ENCODE peak calls at places on chromosomes 3 and 15, in five cellular contexts. V, A, N, X and E are unnamed samples.

GRCh38 chr3:4680881-4681300 is 187.7 kb downstream of the ITPR1 start:
- DNase-seq in V (no peak), N (no peak), X (no peak), A (no peak), E (no peak)

GRCh38 chr3:128794067-128794768 is 68.2 kb downstream of the RAB7A start:
- DNase-seq in V (no peak), X (no peak), N (peak), A (no peak), E (peak)

GRCh38 chr3:46369675-46370132 is 1.0 kb upstream of the CCR5 start:
- DNase-seq in V (peak), X (no peak), A (no peak), N (no peak), E (no peak)

GRCh38 chr3:47512416-47513124 is 942 bp downstream of the ELP6 start:
- DNase-seq in N (peak), A (peak), V (peak), X (no peak), E (no peak)

GRCh38 chr3:123733805-123734526 is 149.1 kb upstream of the HACD2 start:
- DNase-seq in A (no peak), X (no peak), V (no peak), N (peak), E (peak)

GRCh38 chr3:119588112-119588511 is 8.8 kb downstream of the ADPRH start:
- DNase-seq in X (no peak), V (no peak), N (no peak), A (no peak), E (no peak)

GRCh38 chr3:150203273-150203672 is 204.8 kb upstream of the TSC22D2 start:
- DNase-seq in X (no peak), A (no peak), V (no peak), N (no peak), E (no peak)

GRCh38 chr15:70210076-70210475 is 112.4 kb upstream of the TLE3 start:
- DNase-seq in A (no peak), N (no peak), X (no peak), V (no peak), E (no peak)

GRCh38 chr15:44307712-44308111 is 19.2 kb downstream of the GOLM2 start:
- DNase-seq in V (no peak), X (no peak), N (no peak), A (no peak), E (no peak)

GRCh38 chr15:48112242-48112641 is 8.5 kb upstream of the SLC24A5 start:
- DNase-seq in A (peak), X (peak), V (no peak), N (no peak), E (no peak)